ENCODE peak calls at places on chromosomes 4 and X, in six cellular contexts. One of them, this sample, is unnamed.

GRCh38 chr4:156771171-156771837 is 200.3 kb downstream of the PDGFC start:
- DNase-seq in right lobe of liver: no peak
- DNase-seq in mesenchymal stem cell: peak
- DNase-seq in spleen: no peak
- DNase-seq in neuronal stem cell: peak
- DNase-seq in OCI-LY7: no peak
- DNase-seq in this sample: peak

GRCh38 chr4:109462297-109462696 is 28.7 kb downstream of the SEC24B start:
- DNase-seq in right lobe of liver: no peak
- DNase-seq in mesenchymal stem cell: no peak
- DNase-seq in spleen: no peak
- DNase-seq in neuronal stem cell: no peak
- DNase-seq in OCI-LY7: no peak
- DNase-seq in this sample: no peak

GRCh38 chr4:74365761-74366160 is 816 bp downstream of the EREG start:
- DNase-seq in right lobe of liver: no peak
- DNase-seq in mesenchymal stem cell: peak
- DNase-seq in spleen: peak
- DNase-seq in neuronal stem cell: peak
- DNase-seq in OCI-LY7: no peak
- DNase-seq in this sample: peak

GRCh38 chr4:151797131-151797530 is 36.3 kb upstream of the GATB start:
- DNase-seq in right lobe of liver: peak
- DNase-seq in mesenchymal stem cell: peak
- DNase-seq in spleen: no peak
- DNase-seq in neuronal stem cell: no peak
- DNase-seq in OCI-LY7: no peak
- DNase-seq in this sample: peak

GRCh38 chr4:2266181-2266580 is 4.3 kb upstream of the MXD4 start:
- DNase-seq in right lobe of liver: peak
- DNase-seq in mesenchymal stem cell: no peak
- DNase-seq in spleen: no peak
- DNase-seq in neuronal stem cell: no peak
- DNase-seq in OCI-LY7: no peak
- DNase-seq in this sample: peak

GRCh38 chr4:186651624-186652023 is 72.0 kb downstream of the FAT1 start:
- DNase-seq in right lobe of liver: peak
- DNase-seq in mesenchymal stem cell: no peak
- DNase-seq in spleen: no peak
- DNase-seq in neuronal stem cell: no peak
- DNase-seq in OCI-LY7: no peak
- DNase-seq in this sample: no peak

GRCh38 chr4:182126096-182126495 is 117.1 kb upstream of the TENM3 start:
- DNase-seq in right lobe of liver: no peak
- DNase-seq in mesenchymal stem cell: no peak
- DNase-seq in spleen: no peak
- DNase-seq in neuronal stem cell: no peak
- DNase-seq in OCI-LY7: no peak
- DNase-seq in this sample: no peak

GRCh38 chr4:76457885-76458284 is 22.9 kb downstream of the SHROOM3 start:
- DNase-seq in right lobe of liver: peak
- DNase-seq in mesenchymal stem cell: peak
- DNase-seq in spleen: no peak
- DNase-seq in neuronal stem cell: no peak
- DNase-seq in OCI-LY7: no peak
- DNase-seq in this sample: no peak

GRCh38 chrX:24899391-24899790 is 116.4 kb downstream of the ARX start:
- DNase-seq in right lobe of liver: no peak
- DNase-seq in mesenchymal stem cell: no peak
- DNase-seq in spleen: no peak
- DNase-seq in neuronal stem cell: no peak
- DNase-seq in OCI-LY7: no peak
- DNase-seq in this sample: no peak

GRCh38 chr4:124711469-124712416 is 789 bp downstream of the ANKRD50 start:
- DNase-seq in right lobe of liver: peak
- DNase-seq in mesenchymal stem cell: peak
- DNase-seq in spleen: no peak
- DNase-seq in neuronal stem cell: peak
- DNase-seq in OCI-LY7: peak
- DNase-seq in this sample: peak

GRCh38 chrX:24479924-24480722 is 15.0 kb downstream of the PDK3 start:
- DNase-seq in right lobe of liver: no peak
- DNase-seq in mesenchymal stem cell: peak
- DNase-seq in spleen: peak
- DNase-seq in neuronal stem cell: no peak
- DNase-seq in OCI-LY7: peak
- DNase-seq in this sample: no peak

GRCh38 chrX:23742174-23742692 is 843 bp downstream of the ACOT9 start:
- DNase-seq in right lobe of liver: no peak
- DNase-seq in mesenchymal stem cell: peak
- DNase-seq in spleen: no peak
- DNase-seq in neuronal stem cell: no peak
- DNase-seq in OCI-LY7: peak
- DNase-seq in this sample: peak

GRCh38 chr4:98873059-98873458 is 55.9 kb downstream of the EIF4E start:
- DNase-seq in right lobe of liver: no peak
- DNase-seq in mesenchymal stem cell: peak
- DNase-seq in spleen: no peak
- DNase-seq in neuronal stem cell: no peak
- DNase-seq in OCI-LY7: no peak
- DNase-seq in this sample: peak

DNA sequence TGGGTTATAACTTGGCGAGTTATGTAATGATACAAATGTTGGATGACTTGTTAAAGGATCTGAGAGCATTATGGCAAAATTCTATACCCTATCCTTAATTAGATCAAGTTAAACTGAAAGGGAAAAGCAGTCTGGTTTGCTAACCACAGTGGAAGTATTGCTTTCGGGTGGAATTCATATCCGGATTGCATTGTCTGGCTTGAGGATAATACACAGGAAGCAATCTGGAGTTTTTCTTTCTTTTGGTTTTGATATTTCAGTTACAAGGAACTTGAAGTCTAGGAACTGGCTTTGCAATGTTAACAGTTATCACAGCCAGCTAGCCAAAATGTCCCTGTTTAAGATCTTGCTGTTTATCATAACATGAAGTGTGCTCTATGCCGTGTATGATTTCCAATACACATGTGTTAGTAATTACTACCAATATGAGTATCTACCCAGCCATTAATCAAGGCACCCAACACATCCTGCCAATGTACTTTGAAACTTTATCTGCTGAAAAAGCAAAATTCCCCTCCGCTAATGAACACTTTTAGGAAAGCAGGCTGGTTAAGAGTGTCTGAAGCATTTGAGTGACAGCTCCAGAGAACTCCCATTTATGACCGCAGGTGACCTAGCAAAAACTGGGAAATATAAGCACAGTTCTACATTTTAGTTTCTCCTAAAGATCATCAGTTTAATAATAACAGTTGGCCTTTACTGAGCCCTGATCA is 146.4 kb downstream of the PALLD start:
- DNase-seq in right lobe of liver: no peak
- DNase-seq in mesenchymal stem cell: no peak
- DNase-seq in spleen: no peak
- DNase-seq in neuronal stem cell: no peak
- DNase-seq in OCI-LY7: no peak
- DNase-seq in this sample: peak
- H3K4me3 ChIP-seq in right lobe of liver: no peak
- H3K4me3 ChIP-seq in mesenchymal stem cell: peak
- H3K4me3 ChIP-seq in spleen: no peak
- H3K4me3 ChIP-seq in neuronal stem cell: no peak
- H3K4me3 ChIP-seq in OCI-LY7: no peak
- H3K4me3 ChIP-seq in this sample: peak

DNA sequence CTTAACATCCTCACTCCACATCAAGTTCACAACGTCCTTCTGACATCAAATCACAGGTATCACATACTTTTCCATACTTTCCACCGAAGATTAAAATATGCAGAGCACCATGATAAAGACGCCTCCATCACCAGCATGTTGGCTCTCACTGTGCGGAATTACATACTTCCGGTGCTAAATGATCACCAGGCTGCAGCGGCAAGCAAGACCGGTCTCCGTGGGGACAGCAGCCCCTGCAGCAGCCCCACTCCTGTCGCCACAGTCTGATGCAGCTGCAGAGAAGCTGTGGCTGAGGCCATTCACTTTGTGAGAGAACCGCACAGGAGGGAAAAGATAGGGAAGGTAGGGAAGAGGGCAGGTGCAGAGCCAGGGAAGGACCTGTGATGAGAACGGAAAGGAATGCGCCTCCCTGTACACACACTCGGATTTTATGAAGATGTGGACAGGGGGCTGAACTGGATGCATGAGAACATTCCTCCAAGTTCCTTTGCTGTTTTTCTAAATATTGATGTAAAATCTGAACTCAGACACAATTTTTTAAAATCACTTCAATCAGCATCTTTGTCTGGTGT is 38.3 kb downstream of the AFAP1 start:
- DNase-seq in right lobe of liver: no peak
- DNase-seq in mesenchymal stem cell: no peak
- DNase-seq in spleen: no peak
- DNase-seq in neuronal stem cell: no peak
- DNase-seq in OCI-LY7: no peak
- DNase-seq in this sample: no peak
- H3K27ac ChIP-seq in right lobe of liver: no peak
- H3K27ac ChIP-seq in mesenchymal stem cell: no peak
- H3K27ac ChIP-seq in spleen: no peak
- H3K27ac ChIP-seq in neuronal stem cell: no peak
- H3K27ac ChIP-seq in OCI-LY7: no peak
- H3K27ac ChIP-seq in this sample: no peak

DNA sequence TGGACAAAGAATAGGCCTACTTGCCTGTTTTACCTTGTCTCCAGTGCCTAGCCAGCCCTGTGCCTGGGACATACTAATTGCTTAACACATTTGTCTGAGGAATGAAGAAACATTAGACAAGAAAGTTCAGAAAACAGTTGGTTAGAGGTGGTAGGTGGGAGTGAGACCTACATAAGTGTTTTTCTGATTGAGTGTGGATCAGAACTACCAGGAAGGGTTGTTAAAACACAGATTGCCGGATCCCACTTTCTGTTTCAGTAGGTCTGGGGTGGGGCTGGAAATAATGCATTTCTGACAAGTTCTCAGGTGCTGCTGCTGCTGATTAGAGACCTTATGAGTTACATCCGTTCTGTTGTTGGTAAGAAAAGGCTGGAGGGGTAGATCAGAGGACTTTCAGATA is 5.7 kb upstream of the JADE1 start:
- DNase-seq in right lobe of liver: no peak
- DNase-seq in mesenchymal stem cell: no peak
- DNase-seq in spleen: no peak
- DNase-seq in neuronal stem cell: no peak
- DNase-seq in OCI-LY7: peak
- DNase-seq in this sample: no peak
- H3K4me3 ChIP-seq in right lobe of liver: no peak
- H3K4me3 ChIP-seq in mesenchymal stem cell: no peak
- H3K4me3 ChIP-seq in spleen: no peak
- H3K4me3 ChIP-seq in neuronal stem cell: no peak
- H3K4me3 ChIP-seq in OCI-LY7: no peak
- H3K4me3 ChIP-seq in this sample: no peak

GRCh38 chrX:100747090-100747489 is 15.2 kb upstream of the SYTL4 start:
- DNase-seq in right lobe of liver: no peak
- DNase-seq in mesenchymal stem cell: no peak
- DNase-seq in spleen: no peak
- DNase-seq in neuronal stem cell: no peak
- DNase-seq in OCI-LY7: no peak
- DNase-seq in this sample: no peak
- H3K27ac ChIP-seq in right lobe of liver: peak
- H3K27ac ChIP-seq in mesenchymal stem cell: no peak
- H3K27ac ChIP-seq in spleen: no peak
- H3K27ac ChIP-seq in neuronal stem cell: no peak
- H3K27ac ChIP-seq in OCI-LY7: no peak
- H3K27ac ChIP-seq in this sample: no peak

GRCh38 chr4:153987291-153987690 is 198.4 kb upstream of the SFRP2 start:
- DNase-seq in right lobe of liver: no peak
- DNase-seq in mesenchymal stem cell: peak
- DNase-seq in spleen: no peak
- DNase-seq in neuronal stem cell: no peak
- DNase-seq in OCI-LY7: no peak
- DNase-seq in this sample: peak
- H3K4me3 ChIP-seq in right lobe of liver: no peak
- H3K4me3 ChIP-seq in mesenchymal stem cell: no peak
- H3K4me3 ChIP-seq in spleen: no peak
- H3K4me3 ChIP-seq in neuronal stem cell: no peak
- H3K4me3 ChIP-seq in OCI-LY7: no peak
- H3K4me3 ChIP-seq in this sample: peak

DNA sequence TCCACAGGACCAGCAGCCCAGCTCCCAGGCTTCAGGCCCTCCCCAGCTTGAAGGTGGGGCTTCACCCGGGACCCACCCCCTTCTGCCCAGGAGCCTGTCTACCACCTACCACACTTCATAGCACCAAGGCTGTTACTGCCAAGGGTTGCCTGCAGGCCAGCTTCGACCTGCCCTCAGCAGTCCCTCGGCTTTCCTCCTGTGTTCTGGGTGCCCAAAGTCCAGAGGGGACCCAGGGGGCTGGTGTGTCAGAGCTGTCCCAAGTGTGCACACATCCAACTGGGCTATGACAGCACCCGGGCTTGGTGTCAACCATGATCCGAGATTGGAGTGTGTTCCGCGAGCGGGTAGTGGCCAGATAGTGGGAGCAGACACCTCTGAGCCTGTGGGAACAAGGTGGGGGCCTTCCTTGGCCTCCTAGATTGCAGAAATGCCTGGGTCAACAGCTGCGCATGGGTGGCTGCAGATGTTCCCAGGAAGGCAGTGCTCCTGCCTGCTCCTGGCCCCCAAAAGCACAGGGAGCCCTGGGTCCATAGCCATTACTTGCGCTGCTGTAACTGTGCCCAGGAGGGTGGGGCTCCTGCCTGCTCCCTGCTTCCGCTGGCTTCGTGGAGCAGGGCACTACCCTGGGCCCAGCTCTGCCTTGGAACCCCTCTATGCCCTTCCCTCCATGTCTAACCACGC is 16.8 kb downstream of the SULT1B1 start:
- DNase-seq in right lobe of liver: no peak
- DNase-seq in mesenchymal stem cell: no peak
- DNase-seq in spleen: peak
- DNase-seq in neuronal stem cell: no peak
- DNase-seq in OCI-LY7: no peak
- DNase-seq in this sample: no peak
- H3K27ac ChIP-seq in right lobe of liver: no peak
- H3K27ac ChIP-seq in mesenchymal stem cell: no peak
- H3K27ac ChIP-seq in spleen: no peak
- H3K27ac ChIP-seq in neuronal stem cell: no peak
- H3K27ac ChIP-seq in OCI-LY7: no peak
- H3K27ac ChIP-seq in this sample: no peak

This sample was measured in GM23248.